ENCODE peak calls at places on chromosomes 5 and 9, in ten cellular contexts. One of them, this sample, is unnamed.

GRCh38 chr5:17882760-17883488 is 248.7 kb downstream of the TAF11L14 start:
- DNase-seq in NCI-H2081: peak; percentile 100
- DNase-seq in activated CD4-positive, alpha-beta T cell treated with anti-CD3 and anti-CD28 coated beads, Interleukin-2, amount 50 U/mL, for 1 hour: no peak
- DNase-seq in CD4-positive, alpha-beta T cell: no peak
- DNase-seq in H7: peak; percentile 3
- DNase-seq in mesendoderm: peak; percentile 94
- DNase-seq in sigmoid colon: no peak
- DNase-seq in activated CD4-positive, CD25-positive, alpha-beta regulatory T cell: no peak
- DNase-seq in cardiac fibroblast: no peak
- DNase-seq in NCI-H1417: peak; percentile 97
- DNase-seq in this sample: no peak

GRCh38 chr5:10914741-10915480 is 153.9 kb upstream of the DAP start:
- DNase-seq in NCI-H2081: no peak
- DNase-seq in activated CD4-positive, alpha-beta T cell treated with anti-CD3 and anti-CD28 coated beads, Interleukin-2, amount 50 U/mL, for 1 hour: no peak
- DNase-seq in CD4-positive, alpha-beta T cell: no peak
- DNase-seq in H7: no peak
- DNase-seq in mesendoderm: no peak
- DNase-seq in sigmoid colon: no peak
- DNase-seq in activated CD4-positive, CD25-positive, alpha-beta regulatory T cell: no peak
- DNase-seq in cardiac fibroblast: no peak
- DNase-seq in NCI-H1417: no peak
- DNase-seq in this sample: peak; percentile 39

GRCh38 chr5:69531010-69531785 is 28.8 kb upstream of the GTF2H2C start:
- DNase-seq in NCI-H2081: peak; percentile 81
- DNase-seq in activated CD4-positive, alpha-beta T cell treated with anti-CD3 and anti-CD28 coated beads, Interleukin-2, amount 50 U/mL, for 1 hour: no peak
- DNase-seq in CD4-positive, alpha-beta T cell: no peak
- DNase-seq in H7: peak; percentile 23
- DNase-seq in mesendoderm: peak; percentile 7
- DNase-seq in sigmoid colon: no peak
- DNase-seq in activated CD4-positive, CD25-positive, alpha-beta regulatory T cell: no peak
- DNase-seq in cardiac fibroblast: no peak
- DNase-seq in NCI-H1417: peak; percentile 3
- DNase-seq in this sample: no peak

GRCh38 chr5:18244309-18244708 is 610.0 kb downstream of the TAF11L14 start:
- DNase-seq in NCI-H2081: no peak
- DNase-seq in activated CD4-positive, alpha-beta T cell treated with anti-CD3 and anti-CD28 coated beads, Interleukin-2, amount 50 U/mL, for 1 hour: no peak
- DNase-seq in CD4-positive, alpha-beta T cell: no peak
- DNase-seq in H7: no peak
- DNase-seq in mesendoderm: no peak
- DNase-seq in sigmoid colon: no peak
- DNase-seq in activated CD4-positive, CD25-positive, alpha-beta regulatory T cell: no peak
- DNase-seq in cardiac fibroblast: no peak
- DNase-seq in NCI-H1417: no peak
- DNase-seq in this sample: no peak

GRCh38 chr5:115657883-115658233 is 32.0 kb upstream of the TMED7 start:
- DNase-seq in NCI-H2081: no peak
- DNase-seq in activated CD4-positive, alpha-beta T cell treated with anti-CD3 and anti-CD28 coated beads, Interleukin-2, amount 50 U/mL, for 1 hour: no peak
- DNase-seq in CD4-positive, alpha-beta T cell: no peak
- DNase-seq in H7: no peak
- DNase-seq in mesendoderm: no peak
- DNase-seq in sigmoid colon: no peak
- DNase-seq in activated CD4-positive, CD25-positive, alpha-beta regulatory T cell: no peak
- DNase-seq in cardiac fibroblast: peak; percentile 83
- DNase-seq in NCI-H1417: no peak
- DNase-seq in this sample: peak; percentile 51

GRCh38 chr9:89899476-89900047 is 294.8 kb downstream of the GADD45G start:
- DNase-seq in NCI-H2081: no peak
- DNase-seq in activated CD4-positive, alpha-beta T cell treated with anti-CD3 and anti-CD28 coated beads, Interleukin-2, amount 50 U/mL, for 1 hour: no peak
- DNase-seq in CD4-positive, alpha-beta T cell: no peak
- DNase-seq in H7: no peak
- DNase-seq in mesendoderm: peak; percentile 74
- DNase-seq in sigmoid colon: no peak
- DNase-seq in activated CD4-positive, CD25-positive, alpha-beta regulatory T cell: no peak
- DNase-seq in cardiac fibroblast: no peak
- DNase-seq in NCI-H1417: no peak
- DNase-seq in this sample: no peak

GRCh38 chr9:77927265-77927664 is 104.3 kb downstream of the GNAQ start:
- DNase-seq in NCI-H2081: no peak
- DNase-seq in activated CD4-positive, alpha-beta T cell treated with anti-CD3 and anti-CD28 coated beads, Interleukin-2, amount 50 U/mL, for 1 hour: no peak
- DNase-seq in CD4-positive, alpha-beta T cell: no peak
- DNase-seq in H7: no peak
- DNase-seq in mesendoderm: no peak
- DNase-seq in sigmoid colon: no peak
- DNase-seq in activated CD4-positive, CD25-positive, alpha-beta regulatory T cell: no peak
- DNase-seq in cardiac fibroblast: peak; percentile 43
- DNase-seq in NCI-H1417: no peak
- DNase-seq in this sample: no peak

GRCh38 chr9:17942498-17942897 is 363.6 kb downstream of the SH3GL2 start:
- DNase-seq in NCI-H2081: peak; percentile 32
- DNase-seq in activated CD4-positive, alpha-beta T cell treated with anti-CD3 and anti-CD28 coated beads, Interleukin-2, amount 50 U/mL, for 1 hour: no peak
- DNase-seq in CD4-positive, alpha-beta T cell: no peak
- DNase-seq in H7: no peak
- DNase-seq in mesendoderm: no peak
- DNase-seq in sigmoid colon: no peak
- DNase-seq in activated CD4-positive, CD25-positive, alpha-beta regulatory T cell: no peak
- DNase-seq in cardiac fibroblast: no peak
- DNase-seq in NCI-H1417: peak; percentile 68
- DNase-seq in this sample: no peak

GRCh38 chr5:180673371-180674252 is 24.2 kb upstream of the FLT4 start:
- DNase-seq in NCI-H2081: no peak
- DNase-seq in activated CD4-positive, alpha-beta T cell treated with anti-CD3 and anti-CD28 coated beads, Interleukin-2, amount 50 U/mL, for 1 hour: no peak
- DNase-seq in CD4-positive, alpha-beta T cell: no peak
- DNase-seq in H7: peak; percentile 82
- DNase-seq in mesendoderm: peak; percentile 44
- DNase-seq in sigmoid colon: no peak
- DNase-seq in activated CD4-positive, CD25-positive, alpha-beta regulatory T cell: no peak
- DNase-seq in cardiac fibroblast: no peak
- DNase-seq in NCI-H1417: no peak
- DNase-seq in this sample: no peak

GRCh38 chr5:88145603-88146467 is 122.8 kb downstream of the TMEM161B start:
- DNase-seq in NCI-H2081: no peak
- DNase-seq in activated CD4-positive, alpha-beta T cell treated with anti-CD3 and anti-CD28 coated beads, Interleukin-2, amount 50 U/mL, for 1 hour: no peak
- DNase-seq in CD4-positive, alpha-beta T cell: no peak
- DNase-seq in H7: peak; percentile 40
- DNase-seq in mesendoderm: peak; percentile 82
- DNase-seq in sigmoid colon: no peak
- DNase-seq in activated CD4-positive, CD25-positive, alpha-beta regulatory T cell: no peak
- DNase-seq in cardiac fibroblast: no peak
- DNase-seq in NCI-H1417: no peak
- DNase-seq in this sample: no peak

GRCh38 chr5:59873113-59873512 is 20.4 kb downstream of the PDE4D start:
- DNase-seq in NCI-H2081: no peak
- DNase-seq in activated CD4-positive, alpha-beta T cell treated with anti-CD3 and anti-CD28 coated beads, Interleukin-2, amount 50 U/mL, for 1 hour: no peak
- DNase-seq in CD4-positive, alpha-beta T cell: no peak
- DNase-seq in H7: no peak
- DNase-seq in mesendoderm: peak; percentile 67
- DNase-seq in sigmoid colon: no peak
- DNase-seq in activated CD4-positive, CD25-positive, alpha-beta regulatory T cell: no peak
- DNase-seq in cardiac fibroblast: peak; percentile 31
- DNase-seq in NCI-H1417: no peak
- DNase-seq in this sample: peak; percentile 81

GRCh38 chr5:57724836-57725235 is 242.2 kb upstream of the ACTBL2 start:
- DNase-seq in NCI-H2081: no peak
- DNase-seq in activated CD4-positive, alpha-beta T cell treated with anti-CD3 and anti-CD28 coated beads, Interleukin-2, amount 50 U/mL, for 1 hour: no peak
- DNase-seq in CD4-positive, alpha-beta T cell: no peak
- DNase-seq in H7: no peak
- DNase-seq in mesendoderm: peak; percentile 6
- DNase-seq in sigmoid colon: no peak
- DNase-seq in activated CD4-positive, CD25-positive, alpha-beta regulatory T cell: no peak
- DNase-seq in cardiac fibroblast: peak; percentile 58
- DNase-seq in NCI-H1417: no peak
- DNase-seq in this sample: peak; percentile 70

GRCh38 chr9:121837113-121838010 is 185.9 kb downstream of the DAB2IP start:
- DNase-seq in NCI-H2081: no peak
- DNase-seq in activated CD4-positive, alpha-beta T cell treated with anti-CD3 and anti-CD28 coated beads, Interleukin-2, amount 50 U/mL, for 1 hour: no peak
- DNase-seq in CD4-positive, alpha-beta T cell: no peak
- DNase-seq in H7: no peak
- DNase-seq in mesendoderm: no peak
- DNase-seq in sigmoid colon: peak; percentile 72
- DNase-seq in activated CD4-positive, CD25-positive, alpha-beta regulatory T cell: no peak
- DNase-seq in cardiac fibroblast: peak; percentile 49
- DNase-seq in NCI-H1417: no peak
- DNase-seq in this sample: no peak

GRCh38 chr5:100903036-100903887 is at the start of gene ST8SIA4:
- DNase-seq in NCI-H2081: no peak
- DNase-seq in activated CD4-positive, alpha-beta T cell treated with anti-CD3 and anti-CD28 coated beads, Interleukin-2, amount 50 U/mL, for 1 hour: peak; percentile 90
- DNase-seq in CD4-positive, alpha-beta T cell: peak; percentile 88
- DNase-seq in H7: peak; percentile 76
- DNase-seq in mesendoderm: peak; percentile 94
- DNase-seq in sigmoid colon: peak; percentile 83
- DNase-seq in activated CD4-positive, CD25-positive, alpha-beta regulatory T cell: peak; percentile 83
- DNase-seq in cardiac fibroblast: peak; percentile 62
- DNase-seq in NCI-H1417: peak; percentile 83
- DNase-seq in this sample: no peak

GRCh38 chr9:133973791-133974630 is 18.1 kb downstream of the VAV2 start:
- DNase-seq in NCI-H2081: no peak
- DNase-seq in activated CD4-positive, alpha-beta T cell treated with anti-CD3 and anti-CD28 coated beads, Interleukin-2, amount 50 U/mL, for 1 hour: no peak
- DNase-seq in CD4-positive, alpha-beta T cell: no peak
- DNase-seq in H7: peak; percentile 76
- DNase-seq in mesendoderm: peak; percentile 38
- DNase-seq in sigmoid colon: peak; percentile 39
- DNase-seq in activated CD4-positive, CD25-positive, alpha-beta regulatory T cell: no peak
- DNase-seq in cardiac fibroblast: no peak
- DNase-seq in NCI-H1417: no peak
- DNase-seq in this sample: no peak

GRCh38 chr5:143437666-143438273 is 34.3 kb upstream of the NR3C1 start:
- DNase-seq in NCI-H2081: no peak
- DNase-seq in activated CD4-positive, alpha-beta T cell treated with anti-CD3 and anti-CD28 coated beads, Interleukin-2, amount 50 U/mL, for 1 hour: no peak
- DNase-seq in CD4-positive, alpha-beta T cell: no peak
- DNase-seq in H7: no peak
- DNase-seq in mesendoderm: no peak
- DNase-seq in sigmoid colon: no peak
- DNase-seq in activated CD4-positive, CD25-positive, alpha-beta regulatory T cell: no peak
- DNase-seq in cardiac fibroblast: no peak
- DNase-seq in NCI-H1417: no peak
- DNase-seq in this sample: no peak

GRCh38 chr5:119417891-119418781 is 34.2 kb upstream of the HSD17B4 start:
- DNase-seq in NCI-H2081: no peak
- DNase-seq in activated CD4-positive, alpha-beta T cell treated with anti-CD3 and anti-CD28 coated beads, Interleukin-2, amount 50 U/mL, for 1 hour: no peak
- DNase-seq in CD4-positive, alpha-beta T cell: no peak
- DNase-seq in H7: no peak
- DNase-seq in mesendoderm: peak; percentile 59
- DNase-seq in sigmoid colon: no peak
- DNase-seq in activated CD4-positive, CD25-positive, alpha-beta regulatory T cell: no peak
- DNase-seq in cardiac fibroblast: peak; percentile 68
- DNase-seq in NCI-H1417: no peak
- DNase-seq in this sample: no peak

GRCh38 chr5:133602829-133603380 is 9.4 kb downstream of the FSTL4 start:
- DNase-seq in NCI-H2081: peak; percentile 15
- DNase-seq in activated CD4-positive, alpha-beta T cell treated with anti-CD3 and anti-CD28 coated beads, Interleukin-2, amount 50 U/mL, for 1 hour: no peak
- DNase-seq in CD4-positive, alpha-beta T cell: no peak
- DNase-seq in H7: peak; percentile 28
- DNase-seq in mesendoderm: no peak
- DNase-seq in sigmoid colon: no peak
- DNase-seq in activated CD4-positive, CD25-positive, alpha-beta regulatory T cell: no peak
- DNase-seq in cardiac fibroblast: peak; percentile 28
- DNase-seq in NCI-H1417: peak; percentile 43
- DNase-seq in this sample: no peak

GRCh38 chr9:133955821-133956411 is 36.2 kb downstream of the VAV2 start:
- DNase-seq in NCI-H2081: no peak
- DNase-seq in activated CD4-positive, alpha-beta T cell treated with anti-CD3 and anti-CD28 coated beads, Interleukin-2, amount 50 U/mL, for 1 hour: peak; percentile 7
- DNase-seq in CD4-positive, alpha-beta T cell: peak; percentile 51
- DNase-seq in H7: peak; percentile 93
- DNase-seq in mesendoderm: peak; percentile 82
- DNase-seq in sigmoid colon: no peak
- DNase-seq in activated CD4-positive, CD25-positive, alpha-beta regulatory T cell: no peak
- DNase-seq in cardiac fibroblast: peak; percentile 25
- DNase-seq in NCI-H1417: no peak
- DNase-seq in this sample: no peak

GRCh38 chr5:171340491-171340890 is 31.4 kb downstream of the TLX3 start:
- DNase-seq in NCI-H2081: no peak
- DNase-seq in activated CD4-positive, alpha-beta T cell treated with anti-CD3 and anti-CD28 coated beads, Interleukin-2, amount 50 U/mL, for 1 hour: no peak
- DNase-seq in CD4-positive, alpha-beta T cell: no peak
- DNase-seq in H7: no peak
- DNase-seq in mesendoderm: no peak
- DNase-seq in sigmoid colon: no peak
- DNase-seq in activated CD4-positive, CD25-positive, alpha-beta regulatory T cell: no peak
- DNase-seq in cardiac fibroblast: no peak
- DNase-seq in NCI-H1417: peak; percentile 43
- DNase-seq in this sample: no peak

GRCh38 chr9:34463098-34463900 is 4.7 kb downstream of the DNAI1 start:
- DNase-seq in NCI-H2081: no peak
- DNase-seq in activated CD4-positive, alpha-beta T cell treated with anti-CD3 and anti-CD28 coated beads, Interleukin-2, amount 50 U/mL, for 1 hour: no peak
- DNase-seq in CD4-positive, alpha-beta T cell: no peak
- DNase-seq in H7: no peak
- DNase-seq in mesendoderm: no peak
- DNase-seq in sigmoid colon: no peak
- DNase-seq in activated CD4-positive, CD25-positive, alpha-beta regulatory T cell: no peak
- DNase-seq in cardiac fibroblast: peak; percentile 76
- DNase-seq in NCI-H1417: no peak
- DNase-seq in this sample: peak; percentile 55

GRCh38 chr5:59485629-59486439 is 407.7 kb downstream of the PDE4D start:
- DNase-seq in NCI-H2081: no peak
- DNase-seq in activated CD4-positive, alpha-beta T cell treated with anti-CD3 and anti-CD28 coated beads, Interleukin-2, amount 50 U/mL, for 1 hour: no peak
- DNase-seq in CD4-positive, alpha-beta T cell: no peak
- DNase-seq in H7: no peak
- DNase-seq in mesendoderm: peak; percentile 67
- DNase-seq in sigmoid colon: no peak
- DNase-seq in activated CD4-positive, CD25-positive, alpha-beta regulatory T cell: no peak
- DNase-seq in cardiac fibroblast: peak; percentile 22
- DNase-seq in NCI-H1417: no peak
- DNase-seq in this sample: no peak

GRCh38 chr9:117403403-117403811 is 11.4 kb downstream of the ASTN2 start:
- DNase-seq in NCI-H2081: peak; percentile 17
- DNase-seq in activated CD4-positive, alpha-beta T cell treated with anti-CD3 and anti-CD28 coated beads, Interleukin-2, amount 50 U/mL, for 1 hour: no peak
- DNase-seq in CD4-positive, alpha-beta T cell: no peak
- DNase-seq in H7: no peak
- DNase-seq in mesendoderm: peak; percentile 70
- DNase-seq in sigmoid colon: no peak
- DNase-seq in activated CD4-positive, CD25-positive, alpha-beta regulatory T cell: no peak
- DNase-seq in cardiac fibroblast: no peak
- DNase-seq in NCI-H1417: peak; percentile 73
- DNase-seq in this sample: no peak

GRCh38 chr5:7015586-7016256 is 302.5 kb downstream of the TENT4A start:
- DNase-seq in NCI-H2081: no peak
- DNase-seq in activated CD4-positive, alpha-beta T cell treated with anti-CD3 and anti-CD28 coated beads, Interleukin-2, amount 50 U/mL, for 1 hour: no peak
- DNase-seq in CD4-positive, alpha-beta T cell: no peak
- DNase-seq in H7: peak; percentile 36
- DNase-seq in mesendoderm: peak; percentile 64
- DNase-seq in sigmoid colon: no peak
- DNase-seq in activated CD4-positive, CD25-positive, alpha-beta regulatory T cell: no peak
- DNase-seq in cardiac fibroblast: no peak
- DNase-seq in NCI-H1417: no peak
- DNase-seq in this sample: no peak

GRCh38 chr5:172953776-172954189 is 5.4 kb upstream of the RPL26L1 start:
- DNase-seq in NCI-H2081: no peak
- DNase-seq in activated CD4-positive, alpha-beta T cell treated with anti-CD3 and anti-CD28 coated beads, Interleukin-2, amount 50 U/mL, for 1 hour: no peak
- DNase-seq in CD4-positive, alpha-beta T cell: no peak
- DNase-seq in H7: peak; percentile 20
- DNase-seq in mesendoderm: no peak
- DNase-seq in sigmoid colon: no peak
- DNase-seq in activated CD4-positive, CD25-positive, alpha-beta regulatory T cell: no peak
- DNase-seq in cardiac fibroblast: peak; percentile 94
- DNase-seq in NCI-H1417: no peak
- DNase-seq in this sample: peak; percentile 93

GRCh38 chr5:126647071-126647470 is 46.3 kb downstream of the PHAX start:
- DNase-seq in NCI-H2081: no peak
- DNase-seq in activated CD4-positive, alpha-beta T cell treated with anti-CD3 and anti-CD28 coated beads, Interleukin-2, amount 50 U/mL, for 1 hour: no peak
- DNase-seq in CD4-positive, alpha-beta T cell: no peak
- DNase-seq in H7: no peak
- DNase-seq in mesendoderm: peak; percentile 61
- DNase-seq in sigmoid colon: no peak
- DNase-seq in activated CD4-positive, CD25-positive, alpha-beta regulatory T cell: no peak
- DNase-seq in cardiac fibroblast: no peak
- DNase-seq in NCI-H1417: no peak
- DNase-seq in this sample: no peak

GRCh38 chr9:99264070-99264469 is 42.0 kb downstream of the SEC61B start:
- DNase-seq in NCI-H2081: no peak
- DNase-seq in activated CD4-positive, alpha-beta T cell treated with anti-CD3 and anti-CD28 coated beads, Interleukin-2, amount 50 U/mL, for 1 hour: no peak
- DNase-seq in CD4-positive, alpha-beta T cell: no peak
- DNase-seq in H7: peak; percentile 55
- DNase-seq in mesendoderm: peak; percentile 40
- DNase-seq in sigmoid colon: no peak
- DNase-seq in activated CD4-positive, CD25-positive, alpha-beta regulatory T cell: no peak
- DNase-seq in cardiac fibroblast: peak; percentile 40
- DNase-seq in NCI-H1417: peak; percentile 24
- DNase-seq in this sample: no peak